ENCODE peak calls at places on chromosome 15, in five cellular contexts. A is testis, W is tibial artery, J is lower lobe of right lung, M is cardiac muscle cell. Q is an unnamed sample.

GRCh38 chr15:40549894-40550293 is 14.9 kb downstream of the CCDC32 start:
- DNase-seq in A (peak), W (no peak), J (no peak), M (peak), Q (no peak)

GRCh38 chr15:31086344-31086743 is 15.2 kb downstream of the TRPM1 start:
- DNase-seq in A (no peak), W (no peak), J (no peak), M (no peak), Q (peak)

GRCh38 chr15:77907824-77908751 is 169.4 kb downstream of the TBC1D2B start:
- DNase-seq in A (peak), W (peak), J (no peak), M (peak), Q (peak)

GRCh38 chr15:36632196-36632595 is 52.8 kb downstream of the CDIN1 start:
- DNase-seq in A (no peak), W (no peak), J (no peak), M (no peak), Q (no peak)

GRCh38 chr15:88918738-88919137 is 5.6 kb upstream of the MFGE8 start:
- DNase-seq in A (no peak), W (peak), J (no peak), M (no peak), Q (peak)

GRCh38 chr15:98996169-98996568 is 11.4 kb downstream of the PGPEP1L start:
- DNase-seq in A (no peak), W (no peak), J (no peak), M (no peak), Q (no peak)

GRCh38 chr15:52257734-52258062 is 37.9 kb downstream of the MYO5C start:
- DNase-seq in A (no peak), W (no peak), J (no peak), M (peak), Q (no peak)

GRCh38 chr15:38768970-38769369 is 204.4 kb upstream of the RASGRP1 start:
- DNase-seq in A (peak), W (peak), J (no peak), M (peak), Q (no peak)

GRCh38 chr15:89299896-89300295 is 34.7 kb downstream of the POLG start:
- DNase-seq in A (no peak), W (no peak), J (no peak), M (peak), Q (no peak)

GRCh38 chr15:66982250-66982649 is 83.2 kb upstream of the SMAD3 start:
- DNase-seq in A (no peak), W (no peak), J (no peak), M (no peak), Q (no peak)

GRCh38 chr15:27796405-27797085 is 302.6 kb downstream of the OCA2 start:
- DNase-seq in A (no peak), W (no peak), J (no peak), M (no peak), Q (no peak)

GRCh38 chr15:25246641-25247417 is 192.0 kb downstream of the UBE3A start:
- DNase-seq in A (peak), W (no peak), J (peak), M (no peak), Q (peak)

GRCh38 chr15:79644091-79644490 is 212.0 kb downstream of the MINAR1 start:
- DNase-seq in A (no peak), W (no peak), J (no peak), M (no peak), Q (no peak)

GRCh38 chr15:60002528-60003218 is 1.4 kb upstream of the FOXB1 start:
- DNase-seq in A (no peak), W (no peak), J (no peak), M (no peak), Q (no peak)
- H3K4me3 ChIP-seq in A (no peak), W (no peak), J (no peak), M (no peak), Q (no peak)

GRCh38 chr15:59166601-59167265 is 39.9 kb upstream of the LDHAL6B start:
- DNase-seq in A (no peak), W (no peak), J (no peak), M (no peak), Q (no peak)
- TF ChIP-seq CTCF in A (no peak), W (no peak), J (no peak), M (no peak), Q (no peak)

GRCh38 chr15:101147181-101147580 is 104.7 kb downstream of the CHSY1 start:
- DNase-seq in A (no peak), W (no peak), J (peak), M (no peak), Q (no peak)
- H3K4me3 ChIP-seq in A (no peak), W (no peak), J (no peak), M (no peak), Q (no peak)

DNA sequence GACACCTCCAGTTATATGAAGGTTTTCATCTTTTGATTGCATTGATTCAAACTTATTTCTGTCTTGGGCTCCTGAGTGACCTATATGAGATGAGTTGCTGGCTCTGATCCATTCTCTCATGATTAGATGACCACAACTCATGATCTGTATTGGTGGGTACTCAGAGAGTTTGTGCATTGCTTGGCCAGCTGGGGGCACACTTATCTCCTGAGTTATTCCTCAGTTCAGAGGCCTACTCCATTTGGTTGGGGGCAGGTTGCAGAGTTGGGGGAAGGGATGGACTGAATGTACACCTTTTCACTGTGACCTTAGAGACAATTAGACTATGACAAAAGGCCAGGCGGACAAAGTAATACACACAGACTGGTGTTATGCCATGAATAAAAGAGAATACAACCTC is 166.2 kb upstream of the SEMA6D start:
- DNase-seq in A (no peak), W (no peak), J (no peak), M (peak), Q (no peak)
- TF ChIP-seq CTCF in A (no peak), W (no peak), J (no peak), M (peak), Q (no peak)

GRCh38 chr15:75538376-75538775 is 40.7 kb downstream of the PTPN9 start:
- DNase-seq in A (no peak), W (no peak), J (no peak), M (no peak), Q (no peak)

GRCh38 chr15:75531041-75531450 is 48.1 kb downstream of the PTPN9 start:
- DNase-seq in A (peak), W (peak), J (no peak), M (no peak), Q (peak)

GRCh38 chr15:75533945-75534344 is 45.2 kb downstream of the PTPN9 start:
- DNase-seq in A (no peak), W (no peak), J (no peak), M (no peak), Q (no peak)

GRCh38 chr15:75530169-75530568 is 48.9 kb downstream of the PTPN9 start:
- DNase-seq in A (no peak), W (no peak), J (no peak), M (no peak), Q (no peak)

GRCh38 chr15:75532413-75533250 is 46.5 kb downstream of the PTPN9 start:
- DNase-seq in A (peak), W (peak), J (no peak), M (peak), Q (peak)
- H3K4me3 ChIP-seq in A (no peak), W (no peak), J (no peak), M (no peak), Q (no peak)

GRCh38 chr15:85005319-85005718 is 23.7 kb downstream of the PDE8A start:
- DNase-seq in A (no peak), W (no peak), J (no peak), M (no peak), Q (no peak)
- TF ChIP-seq CTCF in A (no peak), W (no peak), J (no peak), M (peak), Q (no peak)

DNA sequence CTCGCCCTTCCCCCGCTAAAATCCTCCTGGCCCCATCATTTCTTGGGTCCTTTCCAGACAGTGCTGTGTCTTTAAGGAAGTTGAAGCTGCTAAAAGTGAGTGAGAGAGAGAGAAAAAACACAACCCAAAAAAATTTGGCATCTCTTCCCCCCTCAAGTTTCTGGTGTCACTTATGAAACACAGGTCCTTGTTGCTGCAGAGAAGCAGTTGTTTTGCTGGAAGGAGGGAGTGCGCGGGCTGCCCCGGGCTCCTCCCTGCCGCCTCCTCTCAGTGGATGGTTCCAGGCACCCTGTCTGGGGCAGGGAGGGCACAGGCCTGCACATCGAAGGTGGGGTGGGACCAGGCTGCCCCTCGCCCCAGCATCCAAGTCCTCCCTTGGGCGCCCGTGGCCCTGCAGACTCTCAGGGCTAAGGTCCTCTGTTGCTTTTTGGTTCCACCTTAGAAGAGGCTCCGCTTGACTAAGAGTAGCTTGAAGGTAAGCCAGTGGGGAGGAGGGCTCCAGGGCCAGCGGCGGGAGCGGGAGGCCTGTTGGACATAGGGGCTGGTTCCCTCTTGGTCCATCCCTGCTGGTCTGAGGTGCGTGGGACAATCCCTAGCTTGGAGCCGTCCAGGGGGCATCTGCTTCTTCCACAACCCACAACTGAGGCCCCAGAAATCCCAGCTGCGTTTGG is at the start of gene ISLR:
- DNase-seq in A (peak), W (peak), J (peak), M (no peak), Q (peak)
- H3K4me3 ChIP-seq in A (peak), W (peak), J (peak), M (no peak), Q (peak)

GRCh38 chr15:87033056-87033455 is 953.4 kb downstream of the AGBL1 start:
- DNase-seq in A (no peak), W (no peak), J (no peak), M (peak), Q (no peak)
- TF ChIP-seq CTCF in A (no peak), W (no peak), J (no peak), M (no peak), Q (no peak)

Q was measured in lower leg skin.